ENCODE peak calls at places on chromosome 10, in five cellular contexts. S is heart left ventricle; Y is aorta; U is naive thymus-derived CD4-positive, alpha-beta T cell; C is GM23248. T is an unnamed sample.
A peak's percentile ranks its signal among the peaks of the same experiment; 100 is the strongest.

GRCh38 chr10:133354672-133355240 is 3.1 kb downstream of the FUOM start:
- DNase-seq in S (no peak), C (no peak), U (no peak), Y (no peak), T (no peak)

GRCh38 chr10:530717-531116 is 158.8 kb downstream of the DIP2C start:
- DNase-seq in Y (no peak), U (peak; percentile 14), C (no peak), S (no peak), T (no peak)

GRCh38 chr10:80996615-80997193 is 459.0 kb downstream of the SH2D4B start:
- DNase-seq in U (no peak), Y (no peak), S (no peak), C (no peak), T (no peak)

GRCh38 chr10:120076966-120077706 is 184.6 kb downstream of the SEC23IP start:
- DNase-seq in Y (no peak), S (no peak), U (no peak), C (no peak), T (no peak)

GRCh38 chr10:7385114-7385513 is 25.7 kb downstream of the SFMBT2 start:
- DNase-seq in Y (no peak), S (no peak), U (no peak), C (no peak), T (no peak)

GRCh38 chr10:77899080-77899477 is 27.5 kb downstream of the DLG5 start:
- DNase-seq in Y (peak; percentile 50), U (no peak), S (no peak), C (peak; percentile 88), T (peak; percentile 93)

GRCh38 chr10:51699145-51699474 is 285 bp downstream of the CSTF2T start:
- DNase-seq in U (no peak), S (no peak), C (peak; percentile 72), Y (peak; percentile 54), T (no peak)

GRCh38 chr10:46525177-46525823 is 31.2 kb downstream of the GPRIN2 start:
- DNase-seq in Y (peak; percentile 45), C (peak; percentile 85), U (no peak), S (no peak), T (no peak)

GRCh38 chr10:104243567-104243966 is 11.1 kb upstream of the GSTO1 start:
- DNase-seq in U (no peak), C (no peak), Y (no peak), S (no peak), T (no peak)

GRCh38 chr10:47421057-47421952 is 37.2 kb upstream of the ZNF488 start:
- DNase-seq in S (no peak), U (no peak), Y (no peak), C (peak; percentile 88), T (no peak)

GRCh38 chr10:662686-663465 is 26.6 kb downstream of the DIP2C start:
- DNase-seq in S (no peak), U (no peak), C (no peak), Y (no peak), T (no peak)

GRCh38 chr10:1253476-1254353 is 197.5 kb downstream of the WDR37 start:
- DNase-seq in C (no peak), S (no peak), Y (no peak), U (no peak), T (no peak)

GRCh38 chr10:43208147-43209063 is 58.5 kb downstream of the RASGEF1A start:
- DNase-seq in C (no peak), S (peak; percentile 15), Y (peak; percentile 38), U (no peak), T (no peak)

GRCh38 chr10:90658791-90659190 is 199.0 kb downstream of the HTR7 start:
- DNase-seq in C (no peak), S (no peak), U (no peak), Y (no peak), T (no peak)

GRCh38 chr10:12727832-12728215 is 273.7 kb downstream of the CCDC3 start:
- DNase-seq in U (no peak), C (peak; percentile 43), Y (no peak), S (no peak), T (no peak)

GRCh38 chr10:102841827-102842345 is 4.7 kb upstream of the CYP17A1 start:
- DNase-seq in Y (no peak), U (no peak), C (no peak), S (no peak), T (no peak)
- H3K27me3 ChIP-seq in Y (no peaks in the 10 kb centered on the region), U (no peaks in the 10 kb centered on the region), C (peaks cover 13% of the 10 kb centered on the region), S (no peaks in the 10 kb centered on the region), T (no peaks in the 10 kb centered on the region)

GRCh38 chr10:100684688-100685235 is 60.6 kb upstream of the PAX2 start:
- DNase-seq in U (no peak), S (no peak), C (no peak), Y (no peak), T (no peak)

GRCh38 chr10:100679327-100679726 is 66.1 kb upstream of the PAX2 start:
- DNase-seq in Y (no peak), U (no peak), S (no peak), C (no peak), T (no peak)

GRCh38 chr10:100683545-100684127 is 61.7 kb upstream of the PAX2 start:
- DNase-seq in Y (no peak), U (no peak), C (no peak), S (no peak), T (no peak)

GRCh38 chr10:100685331-100685730 is 60.1 kb upstream of the PAX2 start:
- DNase-seq in C (no peak), U (no peak), S (no peak), Y (no peak), T (no peak)

GRCh38 chr10:100683004-100683403 is 62.4 kb upstream of the PAX2 start:
- DNase-seq in U (no peak), Y (no peak), S (no peak), C (no peak), T (no peak)
- H3K27me3 ChIP-seq in U (peaks cover 19% of the 10 kb centered on the region), Y (no peaks in the 10 kb centered on the region), S (peaks cover 94% of the 10 kb centered on the region), C (peaks cover 70% of the 10 kb centered on the region), T (peaks cover 18% of the 10 kb centered on the region)

DNA sequence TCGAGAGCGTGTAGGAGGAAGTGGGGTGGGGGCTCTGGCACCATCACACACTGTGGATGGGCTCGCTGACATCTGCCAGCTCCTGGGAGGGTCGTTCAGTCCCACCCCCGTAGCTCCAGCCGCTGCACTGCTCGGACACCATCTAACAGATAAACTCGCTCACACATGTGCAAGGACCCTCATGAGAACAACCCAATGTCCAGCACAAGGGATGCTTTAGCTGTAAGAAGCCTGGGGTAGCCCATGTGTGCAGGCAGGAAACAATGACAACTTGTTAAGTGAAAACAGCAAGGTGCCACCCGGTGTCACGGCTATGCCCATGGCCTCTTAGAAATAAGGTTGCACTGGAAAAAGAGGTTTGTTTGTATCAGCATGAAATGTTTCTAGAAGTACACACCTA is 14.1 kb downstream of the OGDHL start:
- DNase-seq in S (no peak), C (no peak), U (no peak), Y (no peak), T (no peak)
- H3K27me3 ChIP-seq in S (peaks cover 3% of the 10 kb centered on the region), C (peaks cover 17% of the 10 kb centered on the region), U (no peaks in the 10 kb centered on the region), Y (no peaks in the 10 kb centered on the region), T (no peaks in the 10 kb centered on the region)

GRCh38 chr10:11168423-11169100 is 150.9 kb downstream of the CELF2 start:
- DNase-seq in C (no peak), Y (no peak), U (no peak), S (no peak), T (no peak)

GRCh38 chr10:11167233-11167979 is 149.7 kb downstream of the CELF2 start:
- DNase-seq in S (no peak), Y (no peak), U (no peak), C (no peak), T (no peak)

GRCh38 chr10:11171452-11171851 is 153.8 kb downstream of the CELF2 start:
- DNase-seq in S (no peak), U (no peak), Y (no peak), C (no peak), T (no peak)

GRCh38 chr10:11173062-11173461 is 155.4 kb downstream of the CELF2 start:
- DNase-seq in S (no peak), C (no peak), Y (no peak), U (no peak), T (no peak)

GRCh38 chr10:11170993-11171416 is 153.3 kb downstream of the CELF2 start:
- DNase-seq in C (no peak), U (no peak), Y (no peak), S (no peak), T (no peak)
- H3K27me3 ChIP-seq in C (no peaks in the 10 kb centered on the region), U (no peaks in the 10 kb centered on the region), Y (no peaks in the 10 kb centered on the region), S (no peaks in the 10 kb centered on the region), T (no peaks in the 10 kb centered on the region)

GRCh38 chr10:58435297-58435696 is 50.1 kb downstream of the TFAM start:
- DNase-seq in S (no peak), U (no peak), C (peak; percentile 99), Y (peak; percentile 81), T (no peak)

GRCh38 chr10:58439632-58440364 is 54.6 kb downstream of the TFAM start:
- DNase-seq in S (no peak), C (no peak), Y (no peak), U (no peak), T (no peak)

GRCh38 chr10:58438986-58439385 is 53.8 kb downstream of the TFAM start:
- DNase-seq in C (no peak), U (no peak), S (no peak), Y (no peak), T (no peak)

GRCh38 chr10:58438340-58438739 is 53.1 kb downstream of the TFAM start:
- DNase-seq in C (peak; percentile 73), U (no peak), Y (no peak), S (no peak), T (no peak)

GRCh38 chr10:58436071-58436470 is 50.9 kb downstream of the TFAM start:
- DNase-seq in Y (no peak), U (peak; percentile 10), S (no peak), C (no peak), T (no peak)
- H3K27me3 ChIP-seq in Y (no peaks in the 10 kb centered on the region), U (peaks cover 4% of the 10 kb centered on the region), S (no peaks in the 10 kb centered on the region), C (no peaks in the 10 kb centered on the region), T (no peaks in the 10 kb centered on the region)

DNA sequence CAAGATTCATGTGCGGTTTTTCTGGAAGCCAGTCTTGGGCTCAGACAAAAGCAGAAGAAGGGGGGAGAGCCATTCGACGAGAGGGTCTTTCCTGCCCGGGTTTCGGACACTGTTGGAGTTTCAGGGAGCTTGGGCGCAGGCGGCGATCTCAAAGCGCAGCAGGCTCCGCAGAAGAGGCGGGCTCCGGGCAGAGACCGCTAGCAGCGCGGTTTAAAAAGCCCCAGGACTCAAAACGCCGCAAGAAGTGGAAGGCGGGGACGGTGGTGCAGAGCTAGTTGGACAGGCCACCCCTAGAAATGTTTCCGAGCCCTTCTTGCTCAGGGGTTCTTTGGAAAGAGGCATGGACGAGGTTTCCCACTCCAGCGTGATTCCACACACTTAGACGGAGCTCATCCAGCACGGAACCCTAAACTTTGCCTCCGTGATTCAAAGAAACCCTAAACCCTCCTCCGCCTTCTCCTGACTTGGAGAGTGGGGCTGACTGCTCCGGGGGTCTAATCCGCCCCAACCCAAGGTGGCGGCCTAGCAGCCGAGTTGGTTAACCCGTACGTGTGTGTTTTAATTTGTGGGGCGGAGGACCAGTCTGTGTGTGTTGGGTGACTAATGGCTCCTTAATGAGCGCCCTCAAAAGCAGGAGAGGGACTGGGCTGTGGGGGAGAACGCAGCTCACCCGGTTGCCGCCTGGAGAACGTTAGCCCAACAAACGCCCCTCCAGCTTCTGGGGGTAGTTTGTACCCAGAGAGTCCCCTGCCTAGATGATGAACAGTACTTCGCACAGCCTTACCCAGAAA is 3.9 kb downstream of the NEUROG3 start:
- DNase-seq in U (no peak), C (no peak), Y (no peak), S (no peak), T (no peak)
- H3K27me3 ChIP-seq in U (peaks cover 32% of the 10 kb centered on the region), C (peaks cover 64% of the 10 kb centered on the region), Y (no peaks in the 10 kb centered on the region), S (peaks cover 98% of the 10 kb centered on the region), T (peaks cover 45% of the 10 kb centered on the region)

GRCh38 chr10:100826661-100826982 is 81.2 kb downstream of the PAX2 start:
- DNase-seq in U (no peak), C (no peak), Y (no peak), S (no peak), T (no peak)
- H3K27me3 ChIP-seq in U (peaks cover 23% of the 10 kb centered on the region), C (peaks cover 95% of the 10 kb centered on the region), Y (no peaks in the 10 kb centered on the region), S (peaks cover 98% of the 10 kb centered on the region), T (peaks cover 41% of the 10 kb centered on the region)

T was measured in prostate gland.